ENCODE peak calls at places on chromosomes 16 and 17, in four cellular contexts. One of them, this sample, is unnamed. For H3K9me3, the result is how much of the 10 kb centered on the place peaks cover.

GRCh38 chr17:37608369-37609169 is 649 bp downstream of the SYNRG start:
- DNase-seq in IMR-90: peak
- DNase-seq in GM12878: no peak
- DNase-seq in K562: no peak
- DNase-seq in this sample: peak

GRCh38 chr17:27596106-27596505 is 34.9 kb upstream of the LGALS9 start:
- DNase-seq in IMR-90: peak
- DNase-seq in GM12878: no peak
- DNase-seq in K562: no peak
- DNase-seq in this sample: no peak

GRCh38 chr17:3534881-3535252 is 22.7 kb downstream of the TRPV3 start:
- DNase-seq in IMR-90: peak
- DNase-seq in GM12878: no peak
- DNase-seq in K562: no peak
- DNase-seq in this sample: no peak

GRCh38 chr17:71496552-71496951 is 624.3 kb upstream of the SOX9 start:
- DNase-seq in IMR-90: peak
- DNase-seq in GM12878: no peak
- DNase-seq in K562: no peak
- DNase-seq in this sample: no peak

GRCh38 chr16:70725912-70726828 is 40.3 kb upstream of the MTSS2 start:
- DNase-seq in IMR-90: peak
- DNase-seq in GM12878: no peak
- DNase-seq in K562: peak
- DNase-seq in this sample: no peak

GRCh38 chr17:7177210-7177953 is 1.8 kb downstream of the ASGR1 start:
- DNase-seq in IMR-90: peak
- DNase-seq in GM12878: no peak
- DNase-seq in K562: peak
- DNase-seq in this sample: peak

GRCh38 chr16:31385680-31386079 is 7.5 kb upstream of the ITGAD start:
- DNase-seq in IMR-90: no peak
- DNase-seq in GM12878: no peak
- DNase-seq in K562: no peak
- DNase-seq in this sample: no peak

GRCh38 chr16:68404736-68405345 is 43.5 kb downstream of the SMPD3 start:
- DNase-seq in IMR-90: no peak
- DNase-seq in GM12878: no peak
- DNase-seq in K562: no peak
- DNase-seq in this sample: no peak

GRCh38 chr17:18122991-18123753 is 14.6 kb downstream of the MYO15A start:
- DNase-seq in IMR-90: no peak
- DNase-seq in GM12878: no peak
- DNase-seq in K562: no peak
- DNase-seq in this sample: no peak

GRCh38 chr16:6684076-6684673 is 648.5 kb upstream of the RBFOX1 start:
- DNase-seq in IMR-90: no peak
- DNase-seq in GM12878: no peak
- DNase-seq in K562: peak
- DNase-seq in this sample: no peak

GRCh38 chr17:72274632-72275031 is 153.8 kb downstream of the SOX9 start:
- DNase-seq in IMR-90: no peak
- DNase-seq in GM12878: no peak
- DNase-seq in K562: no peak
- DNase-seq in this sample: no peak

GRCh38 chr17:18159551-18160120 is 24.0 kb upstream of the ALKBH5 start:
- DNase-seq in IMR-90: peak
- DNase-seq in GM12878: no peak
- DNase-seq in K562: no peak
- DNase-seq in this sample: no peak

GRCh38 chr16:78170360-78170928 is 71.0 kb downstream of the WWOX start:
- DNase-seq in IMR-90: no peak
- DNase-seq in GM12878: no peak
- DNase-seq in K562: no peak
- DNase-seq in this sample: no peak

GRCh38 chr17:76535788-76536510 is 1.6 kb downstream of the CYGB start:
- DNase-seq in IMR-90: no peak
- DNase-seq in GM12878: no peak
- DNase-seq in K562: no peak
- DNase-seq in this sample: no peak

GRCh38 chr17:80663783-80664206 is 119.2 kb downstream of the RPTOR start:
- DNase-seq in IMR-90: peak
- DNase-seq in GM12878: no peak
- DNase-seq in K562: no peak
- DNase-seq in this sample: no peak

GRCh38 chr17:11797803-11798202 is 199.5 kb downstream of the ZNF18 start:
- DNase-seq in IMR-90: no peak
- DNase-seq in GM12878: no peak
- DNase-seq in K562: peak
- DNase-seq in this sample: no peak

GRCh38 chr16:16000685-16001084 is 51.3 kb downstream of the ABCC1 start:
- DNase-seq in IMR-90: no peak
- DNase-seq in GM12878: no peak
- DNase-seq in K562: no peak
- DNase-seq in this sample: no peak

GRCh38 chr16:67399218-67399733 is 6.0 kb upstream of the TPPP3 start:
- DNase-seq in IMR-90: no peak
- DNase-seq in GM12878: no peak
- DNase-seq in K562: peak
- DNase-seq in this sample: peak

GRCh38 chr16:3223913-3224515 is 10.9 kb downstream of the ZNF200 start:
- DNase-seq in IMR-90: no peak
- DNase-seq in GM12878: no peak
- DNase-seq in K562: no peak
- DNase-seq in this sample: peak
- H3K9me3 ChIP-seq in IMR-90: half or more
- H3K9me3 ChIP-seq in GM12878: under half
- H3K9me3 ChIP-seq in K562: under half
- H3K9me3 ChIP-seq in this sample: under half

GRCh38 chr17:59851431-59852375 is 41.0 kb downstream of the TUBD1 start:
- DNase-seq in IMR-90: peak
- DNase-seq in GM12878: no peak
- DNase-seq in K562: no peak
- DNase-seq in this sample: no peak

GRCh38 chr17:59845595-59846390 is 47.0 kb downstream of the TUBD1 start:
- DNase-seq in IMR-90: peak
- DNase-seq in GM12878: no peak
- DNase-seq in K562: peak
- DNase-seq in this sample: peak

GRCh38 chr17:59846391-59847165 is 46.2 kb downstream of the TUBD1 start:
- DNase-seq in IMR-90: peak
- DNase-seq in GM12878: peak
- DNase-seq in K562: no peak
- DNase-seq in this sample: peak

GRCh38 chr17:59848385-59848668 is 44.4 kb downstream of the TUBD1 start:
- DNase-seq in IMR-90: no peak
- DNase-seq in GM12878: no peak
- DNase-seq in K562: no peak
- DNase-seq in this sample: no peak

DNA sequence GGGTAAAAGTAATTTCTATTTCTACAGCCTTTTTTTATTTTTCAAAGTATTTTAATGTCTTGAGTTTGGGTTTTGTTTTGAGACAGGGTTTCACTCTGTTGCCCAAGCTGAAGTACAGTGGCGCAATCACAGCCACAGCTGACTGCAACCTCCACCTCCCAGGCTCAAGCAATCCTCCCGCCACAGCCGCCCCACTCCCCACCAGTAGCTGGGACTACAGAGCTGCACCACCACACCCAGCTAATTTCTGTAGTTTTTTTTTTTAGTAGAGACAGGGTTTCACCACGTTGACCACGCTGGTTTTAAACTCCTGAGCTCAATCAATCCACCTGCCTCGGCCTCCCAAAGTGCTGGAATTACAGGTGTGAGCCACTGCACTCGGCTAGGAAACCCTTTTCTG is 44.0 kb downstream of the TUBD1 start:
- DNase-seq in IMR-90: peak
- DNase-seq in GM12878: no peak
- DNase-seq in K562: no peak
- DNase-seq in this sample: no peak
- H3K27ac ChIP-seq in IMR-90: peak
- H3K27ac ChIP-seq in GM12878: peak
- H3K27ac ChIP-seq in K562: no peak
- H3K27ac ChIP-seq in this sample: no peak

GRCh38 chr17:78496311-78496710 is 80.9 kb downstream of the DNAH17 start:
- DNase-seq in IMR-90: no peak
- DNase-seq in GM12878: no peak
- DNase-seq in K562: no peak
- DNase-seq in this sample: no peak
- TF ChIP-seq FOS in IMR-90: no peak
- TF ChIP-seq FOS in GM12878: no peak
- TF ChIP-seq FOS in K562: no peak
- TF ChIP-seq FOS in this sample: no peak

GRCh38 chr16:88713568-88714419 is 7.5 kb downstream of the CTU2 start:
- DNase-seq in IMR-90: peak
- DNase-seq in GM12878: no peak
- DNase-seq in K562: peak
- DNase-seq in this sample: no peak
- H3K9me3 ChIP-seq in IMR-90: under half
- H3K9me3 ChIP-seq in GM12878: under half
- H3K9me3 ChIP-seq in K562: under half
- H3K9me3 ChIP-seq in this sample: under half

DNA sequence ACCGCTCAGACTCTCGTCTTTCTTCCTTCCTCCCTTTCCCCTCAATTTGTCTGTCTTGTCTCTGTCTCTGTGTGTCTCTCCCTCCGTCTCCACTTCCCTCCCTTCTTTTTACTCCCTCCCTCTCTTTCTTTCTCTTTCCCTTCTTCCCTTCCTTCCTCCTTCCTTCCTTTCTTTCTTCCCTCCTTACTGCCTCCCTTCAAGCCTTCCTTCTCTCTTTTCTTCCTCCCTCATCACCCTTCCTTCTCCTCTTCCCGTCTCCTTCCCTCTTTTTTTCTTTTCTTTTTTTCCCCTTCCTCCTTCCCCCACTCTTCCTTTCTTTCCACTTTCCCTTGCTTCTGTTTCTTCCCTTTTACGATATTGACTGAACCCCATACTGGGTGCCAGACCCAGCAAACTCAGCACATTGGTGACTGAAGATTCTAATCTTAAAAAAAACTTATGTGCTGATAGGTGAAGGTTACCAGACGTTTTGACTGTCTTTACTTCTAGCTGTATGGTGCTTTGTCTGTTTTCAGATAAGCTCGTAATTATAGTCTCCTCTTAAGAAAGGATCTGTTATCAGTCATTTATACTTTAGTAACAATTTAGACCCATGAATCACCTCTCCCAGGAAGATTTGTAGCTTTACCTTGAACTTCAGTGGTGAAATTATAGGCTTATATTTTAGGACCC is 481 bp upstream of the BRD7 start:
- DNase-seq in IMR-90: no peak
- DNase-seq in GM12878: no peak
- DNase-seq in K562: peak
- DNase-seq in this sample: peak
- H3K27ac ChIP-seq in IMR-90: no peak
- H3K27ac ChIP-seq in GM12878: no peak
- H3K27ac ChIP-seq in K562: peak
- H3K27ac ChIP-seq in this sample: no peak

GRCh38 chr16:85648782-85649181 is 35.7 kb downstream of the GSE1 start:
- DNase-seq in IMR-90: peak
- DNase-seq in GM12878: no peak
- DNase-seq in K562: no peak
- DNase-seq in this sample: no peak

GRCh38 chr16:85649411-85649977 is 36.4 kb downstream of the GSE1 start:
- DNase-seq in IMR-90: no peak
- DNase-seq in GM12878: no peak
- DNase-seq in K562: no peak
- DNase-seq in this sample: no peak

GRCh38 chr16:85651822-85652430 is 36.8 kb downstream of the GINS2 start:
- DNase-seq in IMR-90: no peak
- DNase-seq in GM12878: no peak
- DNase-seq in K562: no peak
- DNase-seq in this sample: no peak

GRCh38 chr16:85650864-85651811 is 37.6 kb downstream of the GINS2 start:
- DNase-seq in IMR-90: no peak
- DNase-seq in GM12878: no peak
- DNase-seq in K562: no peak
- DNase-seq in this sample: no peak

GRCh38 chr16:85649978-85650863 is 37.1 kb downstream of the GSE1 start:
- DNase-seq in IMR-90: no peak
- DNase-seq in GM12878: no peak
- DNase-seq in K562: no peak
- DNase-seq in this sample: no peak
- TF ChIP-seq FOS in IMR-90: no peak
- TF ChIP-seq FOS in GM12878: no peak
- TF ChIP-seq FOS in K562: no peak
- TF ChIP-seq FOS in this sample: no peak